ENCODE peak calls at places on chromosomes 4 and X, in nine cellular contexts. One of them, this sample, is unnamed.
A peak's percentile ranks its signal among the peaks of the same experiment; 100 is the strongest.

GRCh38 chr4:153651041-153651960 is 32.8 kb upstream of the TLR2 start:
- DNase-seq in endodermal cell: no peak
- DNase-seq in HFF-Myc: no peak
- DNase-seq in colonic mucosa: no peak
- DNase-seq in small intestine: peak; percentile 18
- DNase-seq in Panc1: no peak
- DNase-seq in mesendoderm: peak; percentile 42
- DNase-seq in WERI-Rb-1: no peak
- DNase-seq in CD8-positive, alpha-beta memory T cell: peak; percentile 16
- DNase-seq in this sample: no peak

GRCh38 chr4:19358015-19358414 is 893.7 kb upstream of the SLIT2 start:
- DNase-seq in colonic mucosa: no peak
- DNase-seq in endodermal cell: no peak
- DNase-seq in HFF-Myc: no peak
- DNase-seq in mesendoderm: no peak
- DNase-seq in Panc1: no peak
- DNase-seq in small intestine: no peak
- DNase-seq in WERI-Rb-1: no peak
- DNase-seq in CD8-positive, alpha-beta memory T cell: no peak
- DNase-seq in this sample: no peak

GRCh38 chrX:132330156-132330729 is 111.0 kb upstream of the RAP2C start:
- DNase-seq in WERI-Rb-1: no peak
- DNase-seq in HFF-Myc: no peak
- DNase-seq in endodermal cell: no peak
- DNase-seq in mesendoderm: no peak
- DNase-seq in CD8-positive, alpha-beta memory T cell: no peak
- DNase-seq in small intestine: no peak
- DNase-seq in colonic mucosa: no peak
- DNase-seq in Panc1: no peak
- DNase-seq in this sample: no peak

GRCh38 chrX:30690330-30690729 is 37.1 kb downstream of the GK start:
- DNase-seq in colonic mucosa: no peak
- DNase-seq in mesendoderm: no peak
- DNase-seq in HFF-Myc: no peak
- DNase-seq in WERI-Rb-1: no peak
- DNase-seq in endodermal cell: no peak
- DNase-seq in CD8-positive, alpha-beta memory T cell: no peak
- DNase-seq in Panc1: no peak
- DNase-seq in small intestine: no peak
- DNase-seq in this sample: no peak

GRCh38 chrX:131058136-131058868 is at the start of gene ARHGAP36:
- DNase-seq in CD8-positive, alpha-beta memory T cell: no peak
- DNase-seq in WERI-Rb-1: no peak
- DNase-seq in colonic mucosa: no peak
- DNase-seq in mesendoderm: no peak
- DNase-seq in Panc1: no peak
- DNase-seq in HFF-Myc: no peak
- DNase-seq in endodermal cell: peak; percentile 57
- DNase-seq in small intestine: no peak
- DNase-seq in this sample: no peak

GRCh38 chrX:143580266-143580665 is 55.6 kb downstream of the SLITRK4 start:
- DNase-seq in endodermal cell: no peak
- DNase-seq in colonic mucosa: no peak
- DNase-seq in Panc1: no peak
- DNase-seq in small intestine: no peak
- DNase-seq in HFF-Myc: no peak
- DNase-seq in mesendoderm: peak; percentile 25
- DNase-seq in WERI-Rb-1: no peak
- DNase-seq in CD8-positive, alpha-beta memory T cell: no peak
- DNase-seq in this sample: no peak

GRCh38 chrX:39627257-39627656 is 470.5 kb downstream of the BCOR start:
- DNase-seq in Panc1: no peak
- DNase-seq in endodermal cell: no peak
- DNase-seq in mesendoderm: no peak
- DNase-seq in HFF-Myc: no peak
- DNase-seq in small intestine: peak; percentile 15
- DNase-seq in WERI-Rb-1: no peak
- DNase-seq in CD8-positive, alpha-beta memory T cell: no peak
- DNase-seq in colonic mucosa: no peak
- DNase-seq in this sample: no peak

GRCh38 chrX:150899191-150899757 is 806 bp upstream of the CD99L2 start:
- DNase-seq in CD8-positive, alpha-beta memory T cell: peak; percentile 24
- DNase-seq in WERI-Rb-1: peak; percentile 42
- DNase-seq in HFF-Myc: no peak
- DNase-seq in endodermal cell: peak; percentile 73
- DNase-seq in mesendoderm: peak; percentile 59
- DNase-seq in Panc1: no peak
- DNase-seq in colonic mucosa: peak; percentile 54
- DNase-seq in small intestine: peak; percentile 25
- DNase-seq in this sample: no peak

GRCh38 chr4:107799634-107800033 is 25.1 kb upstream of the SGMS2 start:
- DNase-seq in CD8-positive, alpha-beta memory T cell: no peak
- DNase-seq in colonic mucosa: no peak
- DNase-seq in HFF-Myc: no peak
- DNase-seq in WERI-Rb-1: no peak
- DNase-seq in mesendoderm: no peak
- DNase-seq in endodermal cell: no peak
- DNase-seq in small intestine: no peak
- DNase-seq in Panc1: no peak
- DNase-seq in this sample: no peak

DNA sequence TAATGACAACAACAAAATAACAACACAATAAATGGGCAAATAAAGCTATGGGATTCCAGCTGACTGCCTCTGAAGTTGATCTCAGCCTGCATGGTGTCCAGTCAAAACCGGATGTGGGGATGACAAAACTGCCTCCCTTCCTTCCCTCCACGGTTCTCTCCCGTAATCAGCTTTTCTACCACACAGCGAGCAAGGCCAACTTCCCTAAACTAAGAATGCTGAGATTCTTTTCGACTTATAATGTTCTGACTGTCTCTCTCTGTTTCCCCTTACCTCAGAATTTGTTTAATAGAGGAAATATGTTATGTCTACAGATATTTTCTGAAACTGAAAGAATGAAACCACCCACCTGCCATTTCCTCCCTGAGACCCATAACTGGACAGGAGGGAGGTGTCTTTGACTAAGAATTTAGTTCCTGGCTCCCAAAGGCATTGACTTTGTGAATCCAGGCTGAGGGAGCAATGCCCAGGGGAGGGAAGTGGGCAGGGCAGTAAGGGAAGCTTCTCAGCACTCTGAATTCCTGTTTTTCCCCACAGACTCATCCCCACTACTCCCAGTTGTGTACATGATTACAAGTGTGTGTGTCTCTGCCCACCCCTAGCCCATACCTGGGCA is 1.0 kb upstream of the TLR1 start:
- DNase-seq in small intestine: peak; percentile 9
- DNase-seq in mesendoderm: no peak
- DNase-seq in colonic mucosa: peak; percentile 26
- DNase-seq in WERI-Rb-1: no peak
- DNase-seq in CD8-positive, alpha-beta memory T cell: no peak
- DNase-seq in HFF-Myc: no peak
- DNase-seq in Panc1: no peak
- DNase-seq in endodermal cell: no peak
- DNase-seq in this sample: no peak
- H3K4me3 ChIP-seq in small intestine: no peak overlapping the region
- H3K4me3 ChIP-seq in mesendoderm: no peak overlapping the region
- H3K4me3 ChIP-seq in colonic mucosa: no peak overlapping the region
- H3K4me3 ChIP-seq in WERI-Rb-1: no peak overlapping the region
- H3K4me3 ChIP-seq in CD8-positive, alpha-beta memory T cell: peak overlapping the region; percentile 31
- H3K4me3 ChIP-seq in HFF-Myc: no peak overlapping the region
- H3K4me3 ChIP-seq in Panc1: peak overlapping the region; percentile 33
- H3K4me3 ChIP-seq in endodermal cell: no peak overlapping the region
- H3K4me3 ChIP-seq in this sample: no peak overlapping the region

GRCh38 chr4:148300877-148301276 is 141.3 kb downstream of the NR3C2 start:
- DNase-seq in endodermal cell: no peak
- DNase-seq in CD8-positive, alpha-beta memory T cell: no peak
- DNase-seq in Panc1: no peak
- DNase-seq in colonic mucosa: no peak
- DNase-seq in small intestine: no peak
- DNase-seq in WERI-Rb-1: no peak
- DNase-seq in mesendoderm: peak; percentile 63
- DNase-seq in HFF-Myc: no peak
- DNase-seq in this sample: no peak

GRCh38 chr4:148302416-148302815 is 139.8 kb downstream of the NR3C2 start:
- DNase-seq in endodermal cell: no peak
- DNase-seq in small intestine: no peak
- DNase-seq in Panc1: no peak
- DNase-seq in WERI-Rb-1: no peak
- DNase-seq in CD8-positive, alpha-beta memory T cell: no peak
- DNase-seq in HFF-Myc: no peak
- DNase-seq in colonic mucosa: no peak
- DNase-seq in mesendoderm: no peak
- DNase-seq in this sample: no peak

GRCh38 chr4:148311493-148311892 is 130.7 kb downstream of the NR3C2 start:
- DNase-seq in CD8-positive, alpha-beta memory T cell: no peak
- DNase-seq in HFF-Myc: no peak
- DNase-seq in mesendoderm: peak; percentile 34
- DNase-seq in WERI-Rb-1: no peak
- DNase-seq in small intestine: no peak
- DNase-seq in endodermal cell: no peak
- DNase-seq in colonic mucosa: no peak
- DNase-seq in Panc1: no peak
- DNase-seq in this sample: no peak

GRCh38 chr4:148310756-148311155 is 131.5 kb downstream of the NR3C2 start:
- DNase-seq in small intestine: no peak
- DNase-seq in WERI-Rb-1: no peak
- DNase-seq in colonic mucosa: no peak
- DNase-seq in Panc1: no peak
- DNase-seq in CD8-positive, alpha-beta memory T cell: no peak
- DNase-seq in endodermal cell: no peak
- DNase-seq in mesendoderm: no peak
- DNase-seq in HFF-Myc: no peak
- DNase-seq in this sample: no peak

GRCh38 chr4:148305749-148306148 is 136.5 kb downstream of the NR3C2 start:
- DNase-seq in WERI-Rb-1: no peak
- DNase-seq in endodermal cell: no peak
- DNase-seq in CD8-positive, alpha-beta memory T cell: no peak
- DNase-seq in Panc1: no peak
- DNase-seq in mesendoderm: no peak
- DNase-seq in colonic mucosa: no peak
- DNase-seq in small intestine: no peak
- DNase-seq in HFF-Myc: no peak
- DNase-seq in this sample: no peak
- H3K4me3 ChIP-seq in WERI-Rb-1: no peak overlapping the region
- H3K4me3 ChIP-seq in endodermal cell: no peak overlapping the region
- H3K4me3 ChIP-seq in CD8-positive, alpha-beta memory T cell: no peak overlapping the region
- H3K4me3 ChIP-seq in Panc1: no peak overlapping the region
- H3K4me3 ChIP-seq in mesendoderm: no peak overlapping the region
- H3K4me3 ChIP-seq in colonic mucosa: no peak overlapping the region
- H3K4me3 ChIP-seq in small intestine: no peak overlapping the region
- H3K4me3 ChIP-seq in HFF-Myc: no peak overlapping the region
- H3K4me3 ChIP-seq in this sample: no peak overlapping the region

GRCh38 chrX:45765726-45766125 is 565.0 kb upstream of the DIPK2B start:
- DNase-seq in HFF-Myc: no peak
- DNase-seq in colonic mucosa: no peak
- DNase-seq in WERI-Rb-1: no peak
- DNase-seq in small intestine: no peak
- DNase-seq in mesendoderm: no peak
- DNase-seq in CD8-positive, alpha-beta memory T cell: no peak
- DNase-seq in endodermal cell: no peak
- DNase-seq in Panc1: no peak
- DNase-seq in this sample: no peak

GRCh38 chrX:45767021-45767491 is 566.4 kb upstream of the DIPK2B start:
- DNase-seq in colonic mucosa: no peak
- DNase-seq in endodermal cell: no peak
- DNase-seq in Panc1: no peak
- DNase-seq in CD8-positive, alpha-beta memory T cell: no peak
- DNase-seq in HFF-Myc: no peak
- DNase-seq in WERI-Rb-1: no peak
- DNase-seq in small intestine: no peak
- DNase-seq in mesendoderm: no peak
- DNase-seq in this sample: no peak

GRCh38 chrX:45762699-45763647 is 562.3 kb upstream of the DIPK2B start:
- DNase-seq in endodermal cell: no peak
- DNase-seq in CD8-positive, alpha-beta memory T cell: no peak
- DNase-seq in HFF-Myc: no peak
- DNase-seq in small intestine: no peak
- DNase-seq in Panc1: no peak
- DNase-seq in colonic mucosa: no peak
- DNase-seq in WERI-Rb-1: no peak
- DNase-seq in mesendoderm: no peak
- DNase-seq in this sample: no peak

GRCh38 chrX:45761920-45762319 is 561.2 kb upstream of the DIPK2B start:
- DNase-seq in mesendoderm: no peak
- DNase-seq in HFF-Myc: no peak
- DNase-seq in CD8-positive, alpha-beta memory T cell: no peak
- DNase-seq in WERI-Rb-1: no peak
- DNase-seq in Panc1: no peak
- DNase-seq in small intestine: no peak
- DNase-seq in colonic mucosa: no peak
- DNase-seq in endodermal cell: no peak
- DNase-seq in this sample: no peak

GRCh38 chrX:45765281-45765680 is 564.6 kb upstream of the DIPK2B start:
- DNase-seq in HFF-Myc: no peak
- DNase-seq in small intestine: no peak
- DNase-seq in Panc1: no peak
- DNase-seq in CD8-positive, alpha-beta memory T cell: no peak
- DNase-seq in mesendoderm: no peak
- DNase-seq in endodermal cell: no peak
- DNase-seq in WERI-Rb-1: no peak
- DNase-seq in colonic mucosa: no peak
- DNase-seq in this sample: no peak
- H3K4me3 ChIP-seq in HFF-Myc: peak overlapping the region; percentile 49
- H3K4me3 ChIP-seq in small intestine: no peak overlapping the region
- H3K4me3 ChIP-seq in Panc1: peak overlapping the region; percentile 21
- H3K4me3 ChIP-seq in CD8-positive, alpha-beta memory T cell: no peak overlapping the region
- H3K4me3 ChIP-seq in mesendoderm: no peak overlapping the region
- H3K4me3 ChIP-seq in endodermal cell: no peak overlapping the region
- H3K4me3 ChIP-seq in WERI-Rb-1: no peak overlapping the region
- H3K4me3 ChIP-seq in colonic mucosa: no peak overlapping the region
- H3K4me3 ChIP-seq in this sample: no peak overlapping the region

GRCh38 chrX:140503714-140504351 is 1.0 kb downstream of the SOX3 start:
- DNase-seq in Panc1: no peak
- DNase-seq in HFF-Myc: no peak
- DNase-seq in WERI-Rb-1: no peak
- DNase-seq in endodermal cell: peak; percentile 76
- DNase-seq in small intestine: no peak
- DNase-seq in colonic mucosa: no peak
- DNase-seq in CD8-positive, alpha-beta memory T cell: no peak
- DNase-seq in mesendoderm: peak; percentile 61
- DNase-seq in this sample: no peak

GRCh38 chrX:140505421-140506337 is 810 bp upstream of the SOX3 start:
- DNase-seq in HFF-Myc: no peak
- DNase-seq in WERI-Rb-1: no peak
- DNase-seq in mesendoderm: peak; percentile 25
- DNase-seq in Panc1: no peak
- DNase-seq in colonic mucosa: no peak
- DNase-seq in CD8-positive, alpha-beta memory T cell: no peak
- DNase-seq in endodermal cell: peak; percentile 81
- DNase-seq in small intestine: no peak
- DNase-seq in this sample: no peak

GRCh38 chrX:140502491-140503229 is 2.2 kb downstream of the SOX3 start:
- DNase-seq in HFF-Myc: no peak
- DNase-seq in Panc1: no peak
- DNase-seq in endodermal cell: peak; percentile 51
- DNase-seq in WERI-Rb-1: no peak
- DNase-seq in small intestine: no peak
- DNase-seq in CD8-positive, alpha-beta memory T cell: no peak
- DNase-seq in colonic mucosa: no peak
- DNase-seq in mesendoderm: peak; percentile 37
- DNase-seq in this sample: no peak

GRCh38 chrX:140503230-140503585 is 1.7 kb downstream of the SOX3 start:
- DNase-seq in endodermal cell: peak; percentile 54
- DNase-seq in colonic mucosa: no peak
- DNase-seq in CD8-positive, alpha-beta memory T cell: no peak
- DNase-seq in WERI-Rb-1: no peak
- DNase-seq in mesendoderm: no peak
- DNase-seq in HFF-Myc: no peak
- DNase-seq in small intestine: no peak
- DNase-seq in Panc1: no peak
- DNase-seq in this sample: no peak

GRCh38 chrX:140504371-140505324 is at the start of gene SOX3:
- DNase-seq in CD8-positive, alpha-beta memory T cell: no peak
- DNase-seq in Panc1: no peak
- DNase-seq in endodermal cell: peak; percentile 85
- DNase-seq in mesendoderm: peak; percentile 49
- DNase-seq in WERI-Rb-1: no peak
- DNase-seq in HFF-Myc: no peak
- DNase-seq in colonic mucosa: no peak
- DNase-seq in small intestine: no peak
- DNase-seq in this sample: no peak
- H3K4me3 ChIP-seq in CD8-positive, alpha-beta memory T cell: no peak within 1 kb of the TSS
- H3K4me3 ChIP-seq in Panc1: no peak within 1 kb of the TSS
- H3K4me3 ChIP-seq in endodermal cell: peak within 1 kb of the TSS; percentile 45
- H3K4me3 ChIP-seq in mesendoderm: no peak within 1 kb of the TSS
- H3K4me3 ChIP-seq in WERI-Rb-1: no peak within 1 kb of the TSS
- H3K4me3 ChIP-seq in HFF-Myc: no peak within 1 kb of the TSS
- H3K4me3 ChIP-seq in colonic mucosa: no peak within 1 kb of the TSS
- H3K4me3 ChIP-seq in small intestine: peak within 1 kb of the TSS; percentile 9
- H3K4me3 ChIP-seq in this sample: no peak within 1 kb of the TSS

This sample was measured in pancreas.